ENCODE peak calls at places on chromosomes 13 and 19, in seven cellular contexts. X is IMR-90; A is Panc1; C is naive thymus-derived CD4-positive, alpha-beta T cell; I is aorta; W is heart right ventricle; S is fibroblast of lung. N is an unnamed sample.

GRCh38 chr13:31968473-31968872 is 63.1 kb upstream of the FRY start:
- DNase-seq in S (no peak), I (peak), W (peak), X (no peak), C (no peak), A (no peak), N (peak)

GRCh38 chr13:79018166-79018565 is 359.2 kb upstream of the OBI1 start:
- DNase-seq in X (no peak), I (no peak), C (no peak), A (no peak), W (no peak), S (no peak), N (no peak)

GRCh38 chr13:31786011-31786410 is 46.7 kb downstream of the RXFP2 start:
- DNase-seq in X (no peak), I (no peak), A (no peak), W (no peak), S (peak), C (no peak), N (no peak)

GRCh38 chr19:17405250-17406038 is at the start of gene BST2:
- DNase-seq in C (peak), X (peak), A (no peak), S (peak), I (peak), W (peak), N (peak)

GRCh38 chr19:33752018-33752790 is 44.5 kb upstream of the KCTD15 start:
- DNase-seq in W (no peak), A (no peak), X (no peak), S (no peak), I (no peak), C (no peak), N (no peak)

GRCh38 chr19:18736415-18737336 is 53.2 kb downstream of the CRTC1 start:
- DNase-seq in W (no peak), A (no peak), I (no peak), X (no peak), C (no peak), S (no peak), N (peak)

GRCh38 chr13:27428160-27428559 is 3.7 kb downstream of the GTF3A start:
- DNase-seq in S (no peak), I (no peak), X (no peak), C (no peak), W (no peak), A (no peak), N (no peak)

GRCh38 chr13:34224877-34225276 is 406.9 kb downstream of the RFC3 start:
- DNase-seq in X (no peak), I (peak), S (peak), C (no peak), A (no peak), W (no peak), N (no peak)

GRCh38 chr13:68676513-68677115 is 1431.0 kb upstream of the ATXN8OS start:
- DNase-seq in X (no peak), S (peak), C (no peak), A (no peak), I (no peak), W (no peak), N (no peak)

GRCh38 chr19:5392476-5392875 is 51.9 kb upstream of the PTPRS start:
- DNase-seq in I (no peak), S (no peak), C (no peak), X (no peak), A (no peak), W (no peak), N (no peak)

GRCh38 chr19:49790866-49791265 is 22.2 kb downstream of the FUZ start:
- DNase-seq in X (peak), A (no peak), I (peak), S (no peak), C (no peak), W (no peak), N (no peak)

GRCh38 chr19:17333611-17334413 is 843 bp downstream of the ANO8 start:
- DNase-seq in X (peak), I (peak), C (peak), W (no peak), A (no peak), S (peak), N (peak)

GRCh38 chr19:44662686-44663085 is 8.6 kb upstream of the CEACAM19 start:
- DNase-seq in W (no peak), A (no peak), X (peak), S (peak), I (no peak), C (no peak), N (no peak)

GRCh38 chr13:25981060-25981459 is 70.8 kb downstream of the SHISA2 start:
- DNase-seq in C (no peak), I (no peak), A (no peak), S (no peak), W (no peak), X (no peak), N (no peak)

GRCh38 chr13:39362652-39363390 is 240.2 kb downstream of the LHFPL6 start:
- DNase-seq in I (no peak), X (peak), S (no peak), C (no peak), W (no peak), A (no peak), N (no peak)

GRCh38 chr13:113965383-113965874 is 8.4 kb downstream of the C13orf46 start:
- DNase-seq in X (no peak), I (no peak), S (no peak), C (no peak), W (no peak), A (no peak), N (no peak)
- H3K4me3 ChIP-seq in X (no peak), I (no peak), S (no peak), C (no peak), W (no peak), A (no peak), N (no peak)

GRCh38 chr13:97826421-97826965 is 127.0 kb upstream of the IPO5 start:
- DNase-seq in W (no peak), S (no peak), C (no peak), I (no peak), A (no peak), X (no peak), N (no peak)

GRCh38 chr13:97822377-97822776 is 131.1 kb upstream of the IPO5 start:
- DNase-seq in S (no peak), C (no peak), X (no peak), W (no peak), A (no peak), I (no peak), N (no peak)
- H3K4me3 ChIP-seq in S (no peak), C (no peak), X (no peak), W (no peak), A (no peak), I (no peak), N (no peak)

GRCh38 chr19:13938361-13939027 is at the start of gene PODNL1:
- DNase-seq in W (no peak), I (peak), X (peak), S (peak), C (no peak), A (no peak), N (no peak)
- H3K4me3 ChIP-seq in W (peak), I (peak), X (peak), S (peak), C (no peak), A (peak), N (peak)

GRCh38 chr19:38374332-38375097 is at the start of gene PSMD8:
- DNase-seq in W (peak), X (peak), C (peak), I (peak), S (peak), A (peak), N (peak)

GRCh38 chr19:38377052-38377451 is 2.7 kb downstream of the PSMD8 start:
- DNase-seq in I (no peak), W (no peak), C (no peak), A (no peak), S (no peak), X (no peak), N (no peak)

GRCh38 chr19:38375748-38376147 is 1.4 kb downstream of the PSMD8 start:
- DNase-seq in I (no peak), A (no peak), X (peak), C (no peak), S (peak), W (peak), N (no peak)

GRCh38 chr19:38375098-38375493 is 725 bp downstream of the PSMD8 start:
- DNase-seq in W (no peak), I (no peak), X (peak), A (no peak), C (no peak), S (no peak), N (no peak)

GRCh38 chr19:38376576-38376975 is 2.2 kb downstream of the PSMD8 start:
- DNase-seq in C (no peak), W (no peak), S (no peak), I (no peak), X (no peak), A (no peak), N (no peak)
- H3K4me3 ChIP-seq in C (no peak), W (no peak), S (peak), I (no peak), X (no peak), A (no peak), N (no peak)

DNA sequence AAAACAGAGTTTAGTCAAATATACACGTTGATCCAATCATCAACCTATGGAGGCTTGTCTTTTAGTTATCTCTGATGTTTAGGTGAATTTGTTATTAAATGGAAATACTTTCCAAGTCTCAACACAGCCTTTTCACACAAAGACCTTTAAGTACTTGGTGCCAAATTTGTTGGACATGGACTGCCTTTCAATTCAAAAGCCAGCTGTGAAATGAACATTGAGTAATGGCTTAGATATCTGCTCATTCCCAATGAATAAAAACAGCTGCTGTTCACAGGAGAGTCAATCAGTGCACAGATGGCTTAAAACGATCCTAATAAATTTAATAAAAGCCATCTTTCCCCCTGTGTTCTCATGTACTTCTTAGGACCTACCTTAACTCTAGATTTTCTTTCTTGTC is 19.9 kb upstream of the DHRS12 start:
- DNase-seq in X (no peak), S (no peak), A (no peak), W (no peak), C (no peak), I (no peak), N (no peak)
- H3K4me3 ChIP-seq in X (no peak), S (no peak), A (no peak), W (no peak), C (peak), I (no peak), N (no peak)

GRCh38 chr13:110417537-110417908 is 110.4 kb downstream of the COL4A2 start:
- DNase-seq in A (no peak), W (peak), C (no peak), I (peak), X (no peak), S (no peak), N (no peak)
- H3K4me3 ChIP-seq in A (no peak), W (no peak), C (no peak), I (no peak), X (no peak), S (no peak), N (no peak)

GRCh38 chr19:32404213-32404938 is 1.2 kb upstream of the DPY19L3 start:
- DNase-seq in X (no peak), I (no peak), W (no peak), S (peak), C (no peak), A (no peak), N (no peak)

GRCh38 chr19:32404939-32405430 is 585 bp upstream of the DPY19L3 start:
- DNase-seq in C (peak), I (peak), A (no peak), W (peak), S (peak), X (peak), N (peak)

GRCh38 chr19:32401992-32402391 is 3.6 kb upstream of the DPY19L3 start:
- DNase-seq in I (no peak), A (no peak), S (no peak), C (no peak), X (no peak), W (no peak), N (no peak)

GRCh38 chr19:32405431-32406160 is at the start of gene DPY19L3:
- DNase-seq in S (peak), A (peak), X (peak), C (peak), I (peak), W (peak), N (peak)

GRCh38 chr19:32403291-32403995 is 2.1 kb upstream of the DPY19L3 start:
- DNase-seq in S (no peak), I (no peak), A (no peak), X (no peak), W (no peak), C (no peak), N (no peak)
- H3K4me3 ChIP-seq in S (no peak), I (no peak), A (no peak), X (no peak), W (no peak), C (no peak), N (no peak)

DNA sequence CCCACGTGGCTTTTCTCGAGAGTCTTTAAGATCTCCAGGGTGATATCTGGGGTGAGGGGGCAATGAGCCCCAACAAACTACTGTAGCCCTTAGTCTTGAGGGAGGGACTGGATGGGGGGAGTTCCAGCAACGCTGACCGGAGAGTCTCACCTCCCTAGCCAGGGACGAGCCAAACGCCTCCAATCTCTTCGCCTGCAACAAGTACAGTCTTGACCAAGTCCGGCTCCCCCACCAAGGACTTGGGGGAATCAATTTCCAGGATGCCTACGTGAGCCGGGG is 442 bp downstream of the CCDC8 start:
- DNase-seq in X (no peak), S (no peak), W (no peak), I (no peak), C (no peak), A (no peak), N (no peak)
- H3K4me3 ChIP-seq in X (peak), S (peak), W (peak), I (peak), C (no peak), A (peak), N (peak)

DNA sequence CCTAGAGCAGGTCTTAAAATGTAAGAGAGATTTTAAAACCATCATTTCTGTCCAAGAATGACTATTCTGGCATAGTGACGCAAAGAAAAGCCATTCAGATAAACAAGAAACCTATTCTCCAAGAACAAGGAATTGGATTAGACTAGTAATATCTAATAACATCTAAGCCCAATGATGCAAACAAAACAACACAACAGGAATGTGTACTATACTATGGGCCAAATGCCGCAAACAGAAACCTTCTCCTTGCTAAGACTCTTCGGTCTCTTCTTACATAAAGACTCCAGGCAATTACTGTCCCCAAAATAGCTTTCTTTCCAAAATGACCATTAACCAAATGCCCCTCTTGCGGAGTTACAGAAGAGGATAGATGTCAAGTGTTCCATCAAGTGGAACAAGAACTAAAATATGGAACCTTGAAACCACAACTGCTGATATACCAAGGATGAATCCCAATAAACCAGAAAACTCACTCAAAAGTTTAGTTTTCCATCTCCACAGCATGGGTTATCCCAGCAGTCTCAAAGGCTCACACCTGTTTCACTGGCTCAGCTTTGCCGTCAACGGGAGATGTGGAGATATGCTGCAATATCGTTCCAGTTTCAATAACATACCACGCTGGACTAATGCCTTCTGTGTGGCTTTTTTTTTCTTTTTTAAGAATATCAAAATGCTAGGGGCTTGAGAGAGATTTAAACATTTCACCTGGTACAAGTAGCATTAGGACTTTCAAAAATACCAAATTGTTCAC is 76.2 kb downstream of the FOXO1 start:
- DNase-seq in W (no peak), S (no peak), I (no peak), A (no peak), X (no peak), C (no peak), N (no peak)
- H3K4me3 ChIP-seq in W (no peak), S (no peak), I (no peak), A (no peak), X (no peak), C (no peak), N (no peak)

N was measured in stomach.